ENCODE peak calls at places on chromosomes 3 and 15, in six cellular contexts. One of them, this sample, is unnamed.

GRCh38 chr15:39312984-39313383 is 267.9 kb upstream of the THBS1 start:
- DNase-seq in activated CD4-positive, alpha-beta T cell treated with anti-CD3 and anti-CD28 coated beads, Interleukin-2, amount 50 U/mL, for 4 hours: no peak
- DNase-seq in KG1: peak; percentile 15
- DNase-seq in NCI-H2107: no peak
- DNase-seq in adipocyte: no peak
- DNase-seq in pancreas: no peak
- DNase-seq in this sample: no peak

GRCh38 chr15:72231847-72232461 is 964 bp upstream of the PKM start:
- DNase-seq in activated CD4-positive, alpha-beta T cell treated with anti-CD3 and anti-CD28 coated beads, Interleukin-2, amount 50 U/mL, for 4 hours: peak; percentile 50
- DNase-seq in KG1: no peak
- DNase-seq in NCI-H2107: no peak
- DNase-seq in adipocyte: peak; percentile 86
- DNase-seq in pancreas: peak; percentile 36
- DNase-seq in this sample: peak; percentile 65

GRCh38 chr3:136994772-136995516 is 37.2 kb downstream of the IL20RB start:
- DNase-seq in activated CD4-positive, alpha-beta T cell treated with anti-CD3 and anti-CD28 coated beads, Interleukin-2, amount 50 U/mL, for 4 hours: no peak
- DNase-seq in KG1: no peak
- DNase-seq in NCI-H2107: no peak
- DNase-seq in adipocyte: peak; percentile 89
- DNase-seq in pancreas: peak; percentile 90
- DNase-seq in this sample: peak; percentile 63

GRCh38 chr3:153615863-153616262 is 453.8 kb downstream of the RAP2B start:
- DNase-seq in activated CD4-positive, alpha-beta T cell treated with anti-CD3 and anti-CD28 coated beads, Interleukin-2, amount 50 U/mL, for 4 hours: no peak
- DNase-seq in KG1: no peak
- DNase-seq in NCI-H2107: no peak
- DNase-seq in adipocyte: no peak
- DNase-seq in pancreas: no peak
- DNase-seq in this sample: no peak

GRCh38 chr3:71589132-71589531 is 5.6 kb upstream of the FOXP1 start:
- DNase-seq in activated CD4-positive, alpha-beta T cell treated with anti-CD3 and anti-CD28 coated beads, Interleukin-2, amount 50 U/mL, for 4 hours: no peak
- DNase-seq in KG1: no peak
- DNase-seq in NCI-H2107: no peak
- DNase-seq in adipocyte: no peak
- DNase-seq in pancreas: no peak
- DNase-seq in this sample: no peak

GRCh38 chr3:157069406-157069805 is 90.5 kb downstream of the CCNL1 start:
- DNase-seq in activated CD4-positive, alpha-beta T cell treated with anti-CD3 and anti-CD28 coated beads, Interleukin-2, amount 50 U/mL, for 4 hours: no peak
- DNase-seq in KG1: no peak
- DNase-seq in NCI-H2107: no peak
- DNase-seq in adipocyte: no peak
- DNase-seq in pancreas: no peak
- DNase-seq in this sample: no peak

GRCh38 chr15:75193976-75194375 is 7.7 kb upstream of the C15orf39 start:
- DNase-seq in activated CD4-positive, alpha-beta T cell treated with anti-CD3 and anti-CD28 coated beads, Interleukin-2, amount 50 U/mL, for 4 hours: no peak
- DNase-seq in KG1: no peak
- DNase-seq in NCI-H2107: no peak
- DNase-seq in adipocyte: no peak
- DNase-seq in pancreas: no peak
- DNase-seq in this sample: no peak

GRCh38 chr3:49199244-49199899 is 28.0 kb downstream of the KLHDC8B start:
- DNase-seq in activated CD4-positive, alpha-beta T cell treated with anti-CD3 and anti-CD28 coated beads, Interleukin-2, amount 50 U/mL, for 4 hours: no peak
- DNase-seq in KG1: no peak
- DNase-seq in NCI-H2107: no peak
- DNase-seq in adipocyte: peak; percentile 58
- DNase-seq in pancreas: peak; percentile 68
- DNase-seq in this sample: no peak

GRCh38 chr15:63156086-63156707 is 1.1 kb downstream of the RPS27L start:
- DNase-seq in activated CD4-positive, alpha-beta T cell treated with anti-CD3 and anti-CD28 coated beads, Interleukin-2, amount 50 U/mL, for 4 hours: no peak
- DNase-seq in KG1: no peak
- DNase-seq in NCI-H2107: no peak
- DNase-seq in adipocyte: peak; percentile 58
- DNase-seq in pancreas: no peak
- DNase-seq in this sample: no peak

GRCh38 chr3:82133070-82133606 is 371.7 kb upstream of the GBE1 start:
- DNase-seq in activated CD4-positive, alpha-beta T cell treated with anti-CD3 and anti-CD28 coated beads, Interleukin-2, amount 50 U/mL, for 4 hours: peak; percentile 13
- DNase-seq in KG1: peak; percentile 37
- DNase-seq in NCI-H2107: no peak
- DNase-seq in adipocyte: peak; percentile 85
- DNase-seq in pancreas: peak; percentile 64
- DNase-seq in this sample: peak; percentile 45

GRCh38 chr15:71444866-71445590 is 329.8 kb downstream of the THSD4 start:
- DNase-seq in activated CD4-positive, alpha-beta T cell treated with anti-CD3 and anti-CD28 coated beads, Interleukin-2, amount 50 U/mL, for 4 hours: no peak
- DNase-seq in KG1: no peak
- DNase-seq in NCI-H2107: no peak
- DNase-seq in adipocyte: no peak
- DNase-seq in pancreas: no peak
- DNase-seq in this sample: no peak

GRCh38 chr15:63022181-63022580 is 20.4 kb upstream of the TPM1 start:
- DNase-seq in activated CD4-positive, alpha-beta T cell treated with anti-CD3 and anti-CD28 coated beads, Interleukin-2, amount 50 U/mL, for 4 hours: no peak
- DNase-seq in KG1: no peak
- DNase-seq in NCI-H2107: no peak
- DNase-seq in adipocyte: no peak
- DNase-seq in pancreas: no peak
- DNase-seq in this sample: no peak

GRCh38 chr3:159069076-159069475 is 267.2 kb downstream of the MFSD1 start:
- DNase-seq in activated CD4-positive, alpha-beta T cell treated with anti-CD3 and anti-CD28 coated beads, Interleukin-2, amount 50 U/mL, for 4 hours: no peak
- DNase-seq in KG1: no peak
- DNase-seq in NCI-H2107: no peak
- DNase-seq in adipocyte: no peak
- DNase-seq in pancreas: no peak
- DNase-seq in this sample: no peak

GRCh38 chr15:59649603-59650002 is 7.7 kb downstream of the GTF2A2 start:
- DNase-seq in activated CD4-positive, alpha-beta T cell treated with anti-CD3 and anti-CD28 coated beads, Interleukin-2, amount 50 U/mL, for 4 hours: no peak
- DNase-seq in KG1: no peak
- DNase-seq in NCI-H2107: no peak
- DNase-seq in adipocyte: peak; percentile 7
- DNase-seq in pancreas: no peak
- DNase-seq in this sample: peak; percentile 37

GRCh38 chr3:48269592-48269991 is 28.7 kb downstream of the ZNF589 start:
- DNase-seq in activated CD4-positive, alpha-beta T cell treated with anti-CD3 and anti-CD28 coated beads, Interleukin-2, amount 50 U/mL, for 4 hours: no peak
- DNase-seq in KG1: no peak
- DNase-seq in NCI-H2107: no peak
- DNase-seq in adipocyte: no peak
- DNase-seq in pancreas: no peak
- DNase-seq in this sample: no peak

GRCh38 chr3:55267206-55267930 is 219.7 kb downstream of the WNT5A start:
- DNase-seq in activated CD4-positive, alpha-beta T cell treated with anti-CD3 and anti-CD28 coated beads, Interleukin-2, amount 50 U/mL, for 4 hours: no peak
- DNase-seq in KG1: no peak
- DNase-seq in NCI-H2107: no peak
- DNase-seq in adipocyte: peak; percentile 18
- DNase-seq in pancreas: no peak
- DNase-seq in this sample: no peak

This sample was measured in LNCaP clone FGC.